ENCODE peak calls at places on chromosomes 3 and 15, in five cellular contexts. B is Peyer's patch, L is GM06990, Y is uterus, G is prostate gland. H is an unnamed sample.
A peak's percentile ranks its signal among the peaks of the same experiment; 100 is the strongest.

GRCh38 chr3:110126065-110126464 is 788.7 kb upstream of the DPPA4 start:
- DNase-seq in Y (no peak), B (no peak), G (no peak), L (no peak), H (peak; percentile 42)

GRCh38 chr3:37852097-37852496 is 9.6 kb upstream of the CTDSPL start:
- DNase-seq in B (no peak), Y (no peak), G (no peak), L (no peak), H (no peak)

GRCh38 chr15:55196011-55196410 is 730 bp downstream of the RSL24D1 start:
- DNase-seq in L (no peak), G (no peak), B (no peak), Y (no peak), H (no peak)

GRCh38 chr3:169143471-169143870 is 520.0 kb downstream of the MECOM start:
- DNase-seq in G (no peak), Y (no peak), B (no peak), L (no peak), H (no peak)

GRCh38 chr15:64761156-64761555 is 14.2 kb downstream of the RBPMS2 start:
- DNase-seq in G (no peak), L (no peak), Y (no peak), B (no peak), H (no peak)

GRCh38 chr3:128698211-128699011 is 27.6 kb upstream of the RAB7A start:
- DNase-seq in L (no peak), Y (peak; percentile 23), G (peak; percentile 24), B (no peak), H (no peak)

GRCh38 chr3:82973810-82974209 is 1212.4 kb upstream of the GBE1 start:
- DNase-seq in L (no peak), G (no peak), Y (no peak), B (no peak), H (no peak)

GRCh38 chr3:142888099-142888483 is 792 bp downstream of the PCOLCE2 start:
- DNase-seq in G (no peak), Y (no peak), B (no peak), L (no peak), H (no peak)

GRCh38 chr3:182609575-182610156 is 183.6 kb upstream of the ATP11B start:
- DNase-seq in B (no peak), G (peak; percentile 22), L (no peak), Y (no peak), H (peak; percentile 84)

GRCh38 chr15:38647683-38648082 is 83.1 kb upstream of the RASGRP1 start:
- DNase-seq in L (no peak), G (peak; percentile 24), Y (no peak), B (no peak), H (no peak)

GRCh38 chr3:50850639-50851511 is 176.1 kb downstream of the DOCK3 start:
- DNase-seq in B (no peak), G (no peak), Y (no peak), L (no peak), H (no peak)

GRCh38 chr3:117628896-117629295 is 919.3 kb downstream of the TUSC7 start:
- DNase-seq in Y (peak; percentile 16), G (no peak), L (no peak), B (no peak), H (no peak)

DNA sequence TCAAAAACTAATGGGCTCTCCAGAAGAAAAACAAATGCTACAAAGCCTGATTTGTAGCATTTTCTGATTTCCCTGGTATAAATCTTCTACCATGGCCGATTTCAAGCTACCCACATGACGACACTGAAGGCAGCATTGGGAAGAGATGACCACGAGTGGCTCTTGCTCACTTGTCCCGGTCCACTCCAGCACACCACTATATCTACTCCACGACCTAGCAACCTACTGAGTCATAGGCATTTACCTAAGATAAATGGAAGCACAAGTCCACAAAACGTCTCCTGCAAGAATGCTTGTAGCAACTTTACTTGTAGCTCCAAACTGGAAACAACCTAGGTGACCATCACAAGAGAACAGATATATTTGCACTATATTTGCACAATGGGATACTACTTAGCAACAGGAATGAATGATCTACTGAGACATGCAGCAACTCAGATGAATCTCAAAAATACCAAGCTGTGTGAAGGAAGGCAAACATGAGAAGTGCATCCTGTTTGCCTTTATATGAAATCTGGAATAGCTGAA is 60.8 kb upstream of the HES1 start:
- DNase-seq in B (no peak), G (no peak), Y (no peak), L (no peak), H (no peak)
- H3K4me3 ChIP-seq in B (no peak overlapping the region), G (no peak overlapping the region), Y (no peak overlapping the region), L (no peak overlapping the region), H (no peak overlapping the region)

DNA sequence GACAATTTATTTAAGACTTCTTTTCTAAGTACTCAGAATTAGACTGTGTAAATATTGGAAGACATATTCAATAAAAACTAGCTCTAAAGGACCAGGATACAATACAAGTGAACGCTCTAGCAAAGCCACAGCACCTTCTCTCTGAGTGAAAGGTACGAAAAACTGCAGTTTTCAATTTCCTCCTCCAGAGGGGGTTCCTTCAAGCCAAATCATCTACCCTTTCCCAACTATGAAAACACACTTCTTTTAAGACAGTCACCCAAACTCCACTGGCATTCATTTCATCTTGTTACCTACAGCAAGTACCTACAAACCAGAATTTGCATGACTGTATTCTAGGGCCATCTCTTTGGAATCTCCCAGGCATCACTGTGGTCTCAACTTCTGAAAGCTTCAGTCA is 165.8 kb downstream of the ERC2 start:
- DNase-seq in L (no peak), B (no peak), G (no peak), Y (no peak), H (no peak)
- TF ChIP-seq CTCF in L (peak; percentile 31), B (no peak), G (no peak), Y (no peak), H (no peak)

GRCh38 chr3:122021811-122022401 is at the start of gene ILDR1:
- DNase-seq in B (peak; percentile 67), Y (no peak), L (peak; percentile 80), G (peak; percentile 36), H (no peak)
- H3K4me3 ChIP-seq in B (peak within 1 kb of the TSS; percentile 37), Y (no peak within 1 kb of the TSS), L (peak within 1 kb of the TSS; percentile 62), G (peak within 1 kb of the TSS; percentile 36), H (peak within 1 kb of the TSS; percentile 41)

DNA sequence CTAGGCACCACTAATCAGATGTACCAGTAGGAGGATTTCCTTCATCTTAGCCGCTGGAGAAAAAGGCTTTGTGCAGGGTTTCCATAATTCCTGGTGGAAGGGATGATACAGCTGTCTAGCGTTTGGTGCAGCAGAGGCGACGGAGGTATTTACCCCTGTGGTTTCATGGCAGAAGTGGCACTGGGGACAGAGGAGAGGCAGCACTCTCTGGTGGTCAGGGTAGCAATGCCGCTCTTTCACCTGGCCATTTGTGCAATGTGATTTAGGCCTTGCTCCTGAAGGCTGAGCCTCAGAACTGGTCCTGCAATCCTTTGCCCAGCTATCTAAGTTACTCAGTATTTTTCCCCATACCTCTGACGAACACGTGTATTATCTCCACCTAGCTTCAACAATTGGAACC is 47.1 kb upstream of the BNIP2 start:
- DNase-seq in L (no peak), Y (no peak), G (no peak), B (no peak), H (no peak)
- TF ChIP-seq CTCF in L (no peak), Y (no peak), G (no peak), B (no peak), H (peak; percentile 11)

DNA sequence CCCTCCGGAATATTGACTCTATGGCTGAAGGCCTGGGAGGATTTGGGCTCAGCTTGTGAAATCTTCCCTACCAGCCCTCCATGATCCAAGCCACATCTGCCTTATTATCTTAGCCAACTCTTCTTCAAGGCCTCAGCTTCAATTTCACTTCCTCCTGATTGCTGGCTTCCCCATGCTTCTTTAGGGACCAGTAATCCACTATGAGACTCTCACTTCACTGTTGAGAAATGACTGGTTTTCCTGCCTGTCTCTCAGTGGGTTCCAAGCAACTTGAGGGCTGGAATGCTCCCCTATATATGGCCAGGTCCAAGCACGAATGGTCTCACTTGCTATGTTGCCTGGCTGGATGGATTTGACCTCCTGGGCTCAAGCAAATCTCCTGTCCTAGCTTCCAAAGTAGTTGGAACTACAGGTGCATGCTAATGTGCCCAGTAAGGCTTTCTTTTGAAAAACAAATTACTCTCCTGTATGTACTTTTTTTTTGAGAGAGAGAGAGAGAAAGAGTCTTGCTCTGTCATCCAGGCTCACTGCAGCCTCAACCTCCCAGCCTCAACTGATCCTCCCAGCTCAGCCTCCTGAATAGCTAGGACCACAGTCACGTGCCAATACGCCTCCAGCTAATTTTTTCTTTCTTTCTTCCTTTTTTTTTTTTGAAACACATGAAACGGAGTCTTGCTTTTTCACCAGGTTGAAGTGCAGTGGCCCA is 7.9 kb upstream of the PIK3CB start:
- DNase-seq in Y (no peak), B (no peak), G (no peak), L (peak; percentile 31), H (no peak)
- H3K4me3 ChIP-seq in Y (no peak overlapping the region), B (no peak overlapping the region), G (no peak overlapping the region), L (no peak overlapping the region), H (no peak overlapping the region)

GRCh38 chr3:115081444-115081843 is 65.6 kb downstream of the ZBTB20 start:
- DNase-seq in G (no peak), Y (no peak), L (no peak), B (no peak), H (no peak)

GRCh38 chr3:115087512-115087911 is 59.6 kb downstream of the ZBTB20 start:
- DNase-seq in G (no peak), Y (no peak), B (no peak), L (no peak), H (no peak)

GRCh38 chr3:115084686-115085085 is 62.4 kb downstream of the ZBTB20 start:
- DNase-seq in Y (no peak), G (no peak), B (no peak), L (no peak), H (no peak)

GRCh38 chr3:115086379-115086778 is 60.7 kb downstream of the ZBTB20 start:
- DNase-seq in G (no peak), B (no peak), Y (no peak), L (no peak), H (no peak)

GRCh38 chr3:115085197-115085865 is 61.8 kb downstream of the ZBTB20 start:
- DNase-seq in Y (no peak), L (no peak), G (no peak), B (no peak), H (no peak)
- TF ChIP-seq CTCF in Y (peak; percentile 6), L (no peak), G (no peak), B (no peak), H (no peak)

GRCh38 chr3:25099662-25100061 is 328.4 kb upstream of the RARB start:
- DNase-seq in B (no peak), G (no peak), L (no peak), Y (no peak), H (no peak)
- H3K4me3 ChIP-seq in B (no peak overlapping the region), G (no peak overlapping the region), L (no peak overlapping the region), Y (no peak overlapping the region), H (no peak overlapping the region)

DNA sequence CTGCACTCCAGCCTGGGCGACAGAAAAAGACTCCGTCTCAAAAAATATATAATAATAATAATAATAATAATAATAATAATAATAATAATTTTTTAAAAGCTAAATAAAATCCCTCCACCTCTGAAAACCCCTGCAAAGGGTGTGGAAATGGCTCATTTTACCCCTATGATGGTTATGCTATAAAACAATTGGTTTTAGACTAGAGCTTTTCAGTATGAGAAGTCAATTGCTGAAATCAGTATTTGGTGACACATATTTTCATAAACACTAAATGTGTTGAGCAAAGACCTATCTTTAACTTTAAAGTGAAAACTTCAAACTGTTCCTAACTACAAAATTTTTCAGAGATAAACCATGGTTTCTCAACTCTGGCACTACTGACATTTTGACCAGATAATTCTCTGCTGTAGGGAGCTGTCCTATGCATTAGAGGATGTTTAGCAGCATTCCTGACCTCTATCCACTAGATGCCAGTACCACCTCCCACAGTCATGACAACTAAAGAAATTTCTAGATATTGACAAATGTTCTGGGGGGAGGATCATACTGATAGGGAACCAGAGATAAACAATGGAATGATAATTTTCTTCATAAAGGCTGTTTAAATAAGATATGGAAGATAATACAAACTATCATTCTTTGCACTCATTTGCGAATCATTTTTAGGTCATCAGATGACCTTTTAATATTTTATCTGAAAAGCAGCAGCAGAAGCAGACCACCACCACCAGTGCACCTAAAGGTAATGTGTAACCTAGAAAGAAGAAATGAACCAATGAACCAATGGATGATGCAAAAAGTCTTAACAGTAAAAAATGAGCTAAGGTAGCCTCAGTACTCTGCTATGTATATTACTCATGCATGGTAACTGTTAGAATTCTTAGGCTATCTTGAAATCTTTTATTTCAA is 13.8 kb downstream of the PTPN9 start:
- DNase-seq in Y (no peak), B (no peak), L (no peak), G (no peak), H (no peak)
- TF ChIP-seq CTCF in Y (no peak), B (no peak), L (no peak), G (no peak), H (peak; percentile 5)